ENCODE peak calls at places on chromosomes 3 and 15, in six cellular contexts. I, E, R, X, V and U are unnamed samples.

GRCh38 chr15:99324082-99324620 is 72.9 kb downstream of the LRRC28 start:
- DNase-seq in I (no peak), E (no peak), R (no peak), X (no peak), V (no peak), U (no peak)

GRCh38 chr15:34239151-34239761 is 14.4 kb downstream of the EMC4 start:
- DNase-seq in I (no peak), E (no peak), R (no peak), X (no peak), V (no peak), U (no peak)

GRCh38 chr3:5006755-5007202 is 27.5 kb downstream of the BHLHE40 start:
- DNase-seq in I (peak), E (no peak), R (no peak), X (peak), V (peak), U (no peak)

GRCh38 chr3:119257654-119258410 is 17.2 kb upstream of the B4GALT4 start:
- DNase-seq in I (no peak), E (no peak), R (no peak), X (no peak), V (no peak), U (peak)

GRCh38 chr3:9205345-9206143 is 43.9 kb downstream of the SRGAP3 start:
- DNase-seq in I (no peak), E (no peak), R (no peak), X (no peak), V (no peak), U (no peak)

GRCh38 chr3:142886938-142887337 is 1.9 kb downstream of the PCOLCE2 start:
- DNase-seq in I (no peak), E (no peak), R (no peak), X (no peak), V (no peak), U (no peak)

GRCh38 chr15:40847225-40847961 is 3.5 kb downstream of the SPINT1 start:
- DNase-seq in I (no peak), E (peak), R (peak), X (no peak), V (no peak), U (peak)

GRCh38 chr3:28859897-28860296 is 421.0 kb upstream of the RBMS3 start:
- DNase-seq in I (no peak), E (no peak), R (no peak), X (no peak), V (no peak), U (no peak)

GRCh38 chr3:56916697-56917336 is 115.1 kb upstream of the ARHGEF3 start:
- DNase-seq in I (no peak), E (no peak), R (no peak), X (no peak), V (no peak), U (no peak)

GRCh38 chr15:97652700-97653167 is 307.8 kb upstream of the ARRDC4 start:
- DNase-seq in I (no peak), E (no peak), R (no peak), X (no peak), V (no peak), U (no peak)

GRCh38 chr3:69774029-69774428 is 34.8 kb downstream of the MITF start:
- DNase-seq in I (no peak), E (peak), R (no peak), X (no peak), V (no peak), U (no peak)

GRCh38 chr3:125959317-125960065 is 9.5 kb upstream of the ROPN1B start:
- DNase-seq in I (no peak), E (no peak), R (no peak), X (no peak), V (peak), U (no peak)

GRCh38 chr3:183116051-183116614 is 16.8 kb upstream of the MCCC1 start:
- DNase-seq in I (peak), E (peak), R (peak), X (no peak), V (no peak), U (peak)

GRCh38 chr3:171753025-171753472 is 57.2 kb downstream of the PLD1 start:
- DNase-seq in I (no peak), E (peak), R (no peak), X (no peak), V (no peak), U (peak)

GRCh38 chr3:130627143-130627849 is 110.3 kb downstream of the COL6A6 start:
- DNase-seq in I (no peak), E (no peak), R (no peak), X (no peak), V (no peak), U (no peak)

GRCh38 chr3:171704002-171704401 is 106.3 kb downstream of the PLD1 start:
- DNase-seq in I (no peak), E (no peak), R (peak), X (no peak), V (no peak), U (peak)

GRCh38 chr15:25059698-25060471 is 105.1 kb downstream of the SNRPN start:
- DNase-seq in I (no peak), E (peak), R (no peak), X (no peak), V (no peak), U (no peak)

GRCh38 chr15:32683906-32684584 is 33.8 kb upstream of the GREM1 start:
- DNase-seq in I (no peak), E (no peak), R (no peak), X (no peak), V (no peak), U (no peak)

GRCh38 chr3:197501496-197501878 is 54.3 kb downstream of the BDH1 start:
- DNase-seq in I (no peak), E (no peak), R (no peak), X (no peak), V (no peak), U (no peak)

GRCh38 chr3:37753428-37753827 is 108.3 kb upstream of the CTDSPL start:
- DNase-seq in I (no peak), E (no peak), R (no peak), X (no peak), V (no peak), U (no peak)

GRCh38 chr3:133820889-133821675 is 15.5 kb downstream of the SRPRB start:
- DNase-seq in I (no peak), E (no peak), R (no peak), X (no peak), V (no peak), U (no peak)